ENCODE peak calls at places on chromosomes 4 and X, in seven cellular contexts. I is CD4-positive, alpha-beta memory T cell; Z is occipital lobe; P is AG10803; G is stimulated activated CD4-positive, alpha-beta T cell treated with anti-CD3 and anti-CD28 coated beads, Interleukin-2, amount 100 ng/mL, for 48 hours; V is NCI-H460; H is GM12865. R is an unnamed sample.
A peak's percentile ranks its signal among the peaks of the same experiment; 100 is the strongest.

GRCh38 chr4:148443550-148444295 is 1.5 kb upstream of the NR3C2 start:
- DNase-seq in G (no peak), P (no peak), Z (no peak), H (peak; percentile 7), V (no peak), I (peak; percentile 35), R (peak; percentile 42)

GRCh38 chrX:13994104-13994503 is 35.6 kb downstream of the GEMIN8 start:
- DNase-seq in Z (peak; percentile 59), I (no peak), V (no peak), P (no peak), H (no peak), G (no peak), R (no peak)

GRCh38 chr4:183876268-183876934 is 28.7 kb upstream of the STOX2 start:
- DNase-seq in V (no peak), G (no peak), H (no peak), I (no peak), Z (no peak), P (peak; percentile 37), R (no peak)

GRCh38 chr4:14064969-14065368 is 437.4 kb upstream of the BOD1L1 start:
- DNase-seq in V (no peak), P (no peak), G (no peak), H (no peak), I (no peak), Z (no peak), R (no peak)

GRCh38 chr4:77877167-77877566 is 14.5 kb downstream of the MRPL1 start:
- DNase-seq in G (no peak), P (no peak), V (no peak), H (no peak), I (no peak), Z (no peak), R (no peak)

GRCh38 chr4:48752726-48753125 is 27.4 kb downstream of the FRYL start:
- DNase-seq in V (no peak), Z (no peak), H (no peak), I (no peak), G (no peak), P (peak; percentile 19), R (no peak)

GRCh38 chrX:10648608-10649007 is 28.2 kb upstream of the MID1 start:
- DNase-seq in I (no peak), H (no peak), Z (no peak), G (no peak), V (no peak), P (peak; percentile 74), R (no peak)

GRCh38 chr4:114386637-114387233 is 211.9 kb upstream of the UGT8 start:
- DNase-seq in G (no peak), P (peak; percentile 46), Z (no peak), I (peak; percentile 5), H (peak; percentile 53), V (peak; percentile 23), R (peak; percentile 25)

GRCh38 chr4:126404549-126404948 is 1089.8 kb downstream of the FAT4 start:
- DNase-seq in G (no peak), V (no peak), H (no peak), Z (no peak), I (no peak), P (no peak), R (no peak)

R was measured in naive B cell.